ENCODE peak calls at places on chromosomes 16 and 17, in eight cellular contexts. X is iPS DF 6.9; P is A549; O is mammary epithelial cell; W is heart left ventricle; K is RWPE1; L is CD4-positive, alpha-beta T cell; A is HCT116. H is an unnamed sample.

GRCh38 chr16:77825196-77825595 is 36.8 kb downstream of the VAT1L start:
- DNase-seq in X (no peak), P (no peak), O (no peak), W (no peak), K (no peak), L (no peak), A (no peak), H (no peak)

GRCh38 chr16:72124761-72125634 is 31.4 kb downstream of the DHX38 start:
- DNase-seq in X (peak; percentile 90), P (peak; percentile 74), O (peak; percentile 51), W (peak; percentile 75), K (peak; percentile 66), L (peak; percentile 66), A (peak; percentile 42), H (peak; percentile 69)

GRCh38 chr17:80833952-80834895 is 157.4 kb upstream of the CHMP6 start:
- DNase-seq in X (no peak), P (no peak), O (no peak), W (peak; percentile 79), K (no peak), L (no peak), A (no peak), H (peak; percentile 73)

GRCh38 chr17:9179602-9180001 is 158.3 kb downstream of the NTN1 start:
- DNase-seq in X (no peak), P (no peak), O (no peak), W (no peak), K (no peak), L (no peak), A (no peak), H (no peak)

GRCh38 chr17:75783803-75784472 is 668 bp upstream of the UNK start:
- DNase-seq in X (no peak), P (no peak), O (no peak), W (peak; percentile 49), K (no peak), L (peak; percentile 49), A (no peak), H (no peak)

GRCh38 chr17:79732804-79733691 is 2.3 kb downstream of the ENPP7 start:
- DNase-seq in X (no peak), P (no peak), O (no peak), W (no peak), K (no peak), L (no peak), A (no peak), H (no peak)

GRCh38 chr17:76912585-76912984 is 44.4 kb downstream of the MGAT5B start:
- DNase-seq in X (no peak), P (no peak), O (no peak), W (no peak), K (no peak), L (no peak), A (no peak), H (no peak)

GRCh38 chr17:29715680-29716079 is 93.0 kb upstream of the CORO6 start:
- DNase-seq in X (no peak), P (no peak), O (no peak), W (no peak), K (no peak), L (no peak), A (no peak), H (no peak)

GRCh38 chr16:50252874-50253510 is 13.4 kb upstream of the ADCY7 start:
- DNase-seq in X (no peak), P (no peak), O (no peak), W (no peak), K (no peak), L (no peak), A (no peak), H (no peak)

GRCh38 chr16:86455116-86455515 is 55.2 kb upstream of the FOXF1 start:
- DNase-seq in X (no peak), P (no peak), O (no peak), W (no peak), K (no peak), L (no peak), A (no peak), H (peak; percentile 100)

GRCh38 chr17:80704381-80704819 is 159.8 kb downstream of the RPTOR start:
- DNase-seq in X (no peak), P (no peak), O (no peak), W (no peak), K (peak; percentile 6), L (no peak), A (no peak), H (peak; percentile 38)

GRCh38 chr16:66927012-66927436 is 1.7 kb upstream of the RRAD start:
- DNase-seq in X (no peak), P (peak; percentile 79), O (peak; percentile 84), W (peak; percentile 81), K (peak; percentile 61), L (no peak), A (no peak), H (peak; percentile 88)

GRCh38 chr16:55561319-55561848 is 5.1 kb upstream of the CAPNS2 start:
- DNase-seq in X (no peak), P (no peak), O (no peak), W (no peak), K (no peak), L (no peak), A (no peak), H (no peak)

GRCh38 chr17:2647961-2648360 is 54.5 kb downstream of the PAFAH1B1 start:
- DNase-seq in X (no peak), P (no peak), O (no peak), W (no peak), K (no peak), L (no peak), A (no peak), H (no peak)

GRCh38 chr17:31274252-31274651 is 22.8 kb downstream of the OMG start:
- DNase-seq in X (no peak), P (peak; percentile 27), O (peak; percentile 87), W (no peak), K (peak; percentile 76), L (no peak), A (no peak), H (peak; percentile 63)
- H3K27ac ChIP-seq in X (no peak overlapping the region), P (peak overlapping the region; percentile 51), O (peak overlapping the region; percentile 70), W (no peak overlapping the region), K (no peak overlapping the region), L (no peak overlapping the region), A (no peak overlapping the region), H (peak overlapping the region; percentile 63)

GRCh38 chr16:2992383-2993081 is 12.3 kb upstream of the PKMYT1 start:
- DNase-seq in X (no peak), P (no peak), O (peak; percentile 71), W (no peak), K (peak; percentile 89), L (no peak), A (no peak), H (no peak)
- H3K27ac ChIP-seq in X (no peak overlapping the region), P (no peak overlapping the region), O (no peak overlapping the region), W (no peak overlapping the region), K (peak overlapping the region; percentile 63), L (no peak overlapping the region), A (no peak overlapping the region), H (no peak overlapping the region)

GRCh38 chr17:20226814-20227482 is 217.8 kb downstream of the SPECC1 start:
- DNase-seq in X (peak; percentile 71), P (peak; percentile 80), O (peak; percentile 53), W (peak; percentile 89), K (peak; percentile 74), L (peak; percentile 85), A (peak; percentile 34), H (peak; percentile 83)
- H3K27ac ChIP-seq in X (no peak overlapping the region), P (peak overlapping the region; percentile 83), O (no peak overlapping the region), W (no peak overlapping the region), K (no peak overlapping the region), L (no peak overlapping the region), A (no peak overlapping the region), H (peak overlapping the region; percentile 29)

GRCh38 chr17:3916013-3916696 is at the start of gene P2RX1:
- DNase-seq in X (no peak), P (no peak), O (no peak), W (peak; percentile 48), K (no peak), L (no peak), A (no peak), H (no peak)
- H3K27ac ChIP-seq in X (no peak within 1 kb of the TSS), P (peak within 1 kb of the TSS; percentile 46), O (no peak within 1 kb of the TSS), W (no peak within 1 kb of the TSS), K (no peak within 1 kb of the TSS), L (no peak within 1 kb of the TSS), A (no peak within 1 kb of the TSS), H (no peak within 1 kb of the TSS)